ENCODE peak calls at places on chromosomes 12 and 14, in ten cellular contexts. W, K, I, C, R, Q, H, N, T and Y are unnamed samples.

GRCh38 chr14:93207468-93208308 is 632 bp downstream of the UBR7 start:
- DNase-seq in W (peak), K (peak), I (peak), C (peak), R (peak), Q (no peak), H (peak), N (no peak), T (peak), Y (peak)

GRCh38 chr12:53739285-53740129 is 12.3 kb upstream of the CALCOCO1 start:
- DNase-seq in W (no peak), K (no peak), I (no peak), C (no peak), R (no peak), Q (no peak), H (no peak), N (no peak), T (no peak), Y (no peak)

GRCh38 chr12:9064201-9064814 is 51.4 kb downstream of the A2M start:
- DNase-seq in W (peak), K (peak), I (no peak), C (peak), R (peak), Q (no peak), H (peak), N (no peak), T (peak), Y (peak)

GRCh38 chr12:86712425-86712843 is 456.2 kb upstream of the MGAT4C start:
- DNase-seq in W (no peak), K (no peak), I (peak), C (no peak), R (no peak), Q (peak), H (no peak), N (no peak), T (no peak), Y (no peak)

GRCh38 chr14:76644875-76645518 is 116.3 kb upstream of the VASH1 start:
- DNase-seq in W (no peak), K (no peak), I (peak), C (peak), R (no peak), Q (no peak), H (peak), N (peak), T (peak), Y (peak)

GRCh38 chr12:4984971-4985370 is 58.7 kb upstream of the KCNA5 start:
- DNase-seq in W (no peak), K (no peak), I (no peak), C (no peak), R (no peak), Q (no peak), H (no peak), N (peak), T (no peak), Y (peak)

GRCh38 chr12:6788972-6789905 is at the start of gene CD4:
- DNase-seq in W (no peak), K (peak), I (no peak), C (peak), R (no peak), Q (no peak), H (peak), N (no peak), T (no peak), Y (no peak)

GRCh38 chr12:51217133-51217967 is 512 bp downstream of the POU6F1 start:
- DNase-seq in W (peak), K (peak), I (no peak), C (peak), R (peak), Q (no peak), H (peak), N (peak), T (peak), Y (peak)

GRCh38 chr12:13362260-13362841 is 165.8 kb downstream of the EMP1 start:
- DNase-seq in W (peak), K (peak), I (peak), C (peak), R (no peak), Q (no peak), H (peak), N (peak), T (peak), Y (peak)

GRCh38 chr12:95790912-95791849 is 617 bp upstream of the NTN4 start:
- DNase-seq in W (peak), K (peak), I (no peak), C (peak), R (peak), Q (no peak), H (no peak), N (no peak), T (peak), Y (peak)

GRCh38 chr14:74488788-74489397 is 4.2 kb downstream of the NPC2 start:
- DNase-seq in W (no peak), K (no peak), I (peak), C (no peak), R (no peak), Q (no peak), H (no peak), N (no peak), T (no peak), Y (no peak)

GRCh38 chr14:53247596-53248370 is 94.7 kb upstream of the DDHD1 start:
- DNase-seq in W (no peak), K (no peak), I (no peak), C (no peak), R (no peak), Q (no peak), H (no peak), N (peak), T (no peak), Y (peak)

GRCh38 chr12:39355841-39356240 is 87.1 kb downstream of the KIF21A start:
- DNase-seq in W (no peak), K (no peak), I (no peak), C (no peak), R (no peak), Q (no peak), H (no peak), N (no peak), T (no peak), Y (no peak)

GRCh38 chr14:96584199-96584906 is 82.2 kb downstream of the PAPOLA start:
- DNase-seq in W (peak), K (no peak), I (peak), C (peak), R (no peak), Q (no peak), H (no peak), N (peak), T (peak), Y (peak)

GRCh38 chr14:90382491-90383125 is 14.2 kb upstream of the CALM1 start:
- DNase-seq in W (peak), K (peak), I (peak), C (peak), R (peak), Q (no peak), H (peak), N (peak), T (no peak), Y (peak)

GRCh38 chr14:39374846-39375245 is 57.4 kb downstream of the FBXO33 start:
- DNase-seq in W (no peak), K (no peak), I (peak), C (no peak), R (no peak), Q (no peak), H (no peak), N (no peak), T (no peak), Y (no peak)

GRCh38 chr12:104579716-104580495 is 123.2 kb downstream of the CHST11 start:
- DNase-seq in W (no peak), K (no peak), I (no peak), C (no peak), R (no peak), Q (no peak), H (no peak), N (no peak), T (no peak), Y (no peak)

GRCh38 chr12:126258190-126258589 is 1193.0 kb downstream of the AACS start:
- DNase-seq in W (no peak), K (no peak), I (no peak), C (no peak), R (no peak), Q (no peak), H (no peak), N (no peak), T (no peak), Y (no peak)

GRCh38 chr12:54374555-54375257 is 9.8 kb downstream of the ZNF385A start:
- DNase-seq in W (no peak), K (peak), I (no peak), C (no peak), R (no peak), Q (no peak), H (no peak), N (no peak), T (no peak), Y (peak)

GRCh38 chr12:109595321-109595902 is 21.8 kb downstream of the MVK start:
- DNase-seq in W (peak), K (no peak), I (no peak), C (peak), R (no peak), Q (no peak), H (no peak), N (no peak), T (no peak), Y (no peak)

GRCh38 chr12:32896438-32897275 is at the start of gene PKP2:
- DNase-seq in W (peak), K (peak), I (peak), C (peak), R (peak), Q (no peak), H (peak), N (peak), T (peak), Y (peak)

GRCh38 chr12:108532061-108532848 is 17.2 kb downstream of the FICD start:
- DNase-seq in W (no peak), K (no peak), I (no peak), C (no peak), R (no peak), Q (no peak), H (no peak), N (peak), T (no peak), Y (peak)

GRCh38 chr12:13661005-13661887 is 320.2 kb downstream of the GRIN2B start:
- DNase-seq in W (peak), K (peak), I (peak), C (peak), R (no peak), Q (peak), H (peak), N (peak), T (peak), Y (peak)

GRCh38 chr14:33467967-33468366 is 482.9 kb downstream of the EGLN3 start:
- DNase-seq in W (no peak), K (no peak), I (no peak), C (no peak), R (no peak), Q (no peak), H (no peak), N (no peak), T (no peak), Y (no peak)

GRCh38 chr14:104158827-104159798 is 20.7 kb downstream of the KIF26A start:
- DNase-seq in W (no peak), K (peak), I (no peak), C (no peak), R (no peak), Q (no peak), H (no peak), N (no peak), T (no peak), Y (no peak)

GRCh38 chr14:83044001-83044400 is 1510.3 kb upstream of the SEL1L start:
- DNase-seq in W (no peak), K (no peak), I (no peak), C (no peak), R (no peak), Q (no peak), H (no peak), N (no peak), T (no peak), Y (no peak)